ENCODE peak calls at places on chromosomes 13 and 19, in six cellular contexts. B, Y, P, L, F and C are unnamed samples.

GRCh38 chr19:39582442-39582841 is 19.9 kb upstream of the LGALS13 start:
- DNase-seq in B (peak; percentile 25), Y (no peak), P (no peak), L (no peak), F (no peak), C (no peak)

GRCh38 chr19:31408460-31409124 is 59.4 kb upstream of the TSHZ3 start:
- DNase-seq in B (no peak), Y (peak; percentile 85), P (peak; percentile 57), L (peak; percentile 77), F (no peak), C (peak; percentile 98)

GRCh38 chr13:114047358-114047881 is 73.5 kb upstream of the C13orf46 start:
- DNase-seq in B (no peak), Y (no peak), P (no peak), L (no peak), F (no peak), C (no peak)

GRCh38 chr19:1250374-1251232 is 2.2 kb downstream of the MIDN start:
- DNase-seq in B (no peak), Y (peak; percentile 85), P (no peak), L (no peak), F (peak; percentile 76), C (peak; percentile 82)

GRCh38 chr13:42047561-42048322 is 706 bp upstream of the DGKH start:
- DNase-seq in B (peak; percentile 37), Y (peak; percentile 73), P (no peak), L (no peak), F (peak; percentile 82), C (peak; percentile 74)

GRCh38 chr19:15251749-15252397 is 19.6 kb upstream of the EPHX3 start:
- DNase-seq in B (no peak), Y (peak; percentile 98), P (peak; percentile 98), L (peak; percentile 92), F (no peak), C (peak; percentile 98)

GRCh38 chr19:34459614-34460013 is 21.9 kb upstream of the WTIP start:
- DNase-seq in B (no peak), Y (no peak), P (no peak), L (no peak), F (no peak), C (no peak)

GRCh38 chr13:47168086-47168485 is 271.2 kb upstream of the HTR2A start:
- DNase-seq in B (no peak), Y (peak; percentile 88), P (no peak), L (no peak), F (no peak), C (peak; percentile 68)

GRCh38 chr19:33407140-33407551 is 33.6 kb downstream of the CEBPG start:
- DNase-seq in B (no peak), Y (no peak), P (no peak), L (no peak), F (no peak), C (no peak)

GRCh38 chr19:38701455-38702063 is 42.7 kb downstream of the CAPN12 start:
- DNase-seq in B (no peak), Y (peak; percentile 85), P (no peak), L (no peak), F (no peak), C (no peak)

GRCh38 chr13:25232937-25233515 is 54.3 kb downstream of the MTMR6 start:
- DNase-seq in B (no peak), Y (peak; percentile 43), P (no peak), L (no peak), F (peak; percentile 35), C (peak; percentile 57)